ENCODE peak calls at places on chromosomes 7 and 10, in six cellular contexts. A, C, T, L, Y and W are unnamed samples.

GRCh38 chr10:47370878-47371277 is 13.2 kb downstream of the ZNF488 start:
- DNase-seq in Y (no peak), T (peak), C (peak), L (peak), A (no peak), W (no peak)

GRCh38 chr7:1059200-1060091 is 15.1 kb downstream of the GPR146 start:
- DNase-seq in A (no peak), L (no peak), C (peak), Y (no peak), T (peak), W (peak)

GRCh38 chr7:465710-466400 is 53.8 kb downstream of the PDGFA start:
- DNase-seq in T (no peak), Y (no peak), L (no peak), C (no peak), A (no peak), W (no peak)

GRCh38 chr7:105656922-105657521 is 75.7 kb upstream of the EFCAB10 start:
- DNase-seq in A (no peak), Y (no peak), L (peak), C (peak), T (no peak), W (peak)

GRCh38 chr7:29140873-29141468 is 5.4 kb downstream of the CPVL start:
- DNase-seq in C (no peak), L (peak), A (no peak), Y (no peak), T (no peak), W (peak)

GRCh38 chr10:23081891-23082290 is 13.5 kb upstream of the MSRB2 start:
- DNase-seq in C (no peak), L (no peak), T (peak), Y (no peak), A (no peak), W (peak)

GRCh38 chr7:141511370-141512335 is 39.6 kb upstream of the AGK start:
- DNase-seq in A (no peak), L (peak), Y (peak), T (no peak), C (peak), W (no peak)

GRCh38 chr7:40437498-40437897 is 302.7 kb downstream of the SUGCT start:
- DNase-seq in A (peak), L (no peak), C (no peak), T (peak), Y (no peak), W (peak)

GRCh38 chr7:128408709-128409434 is 910 bp downstream of the IMPDH1 start:
- DNase-seq in Y (no peak), C (no peak), L (peak), T (peak), A (no peak), W (peak)

GRCh38 chr10:93818086-93818485 is 60.4 kb downstream of the LGI1 start:
- DNase-seq in L (no peak), C (no peak), Y (no peak), A (no peak), T (no peak), W (no peak)

GRCh38 chr10:4767033-4767814 is 58.8 kb upstream of the AKR1E2 start:
- DNase-seq in C (no peak), T (peak), L (peak), Y (peak), A (peak), W (peak)

GRCh38 chr10:101089520-101090299 is 27.9 kb downstream of the KAZALD1 start:
- DNase-seq in A (no peak), T (no peak), C (no peak), Y (no peak), L (peak), W (no peak)

GRCh38 chr10:91745086-91745831 is 53.0 kb upstream of the TNKS2 start:
- DNase-seq in Y (no peak), T (no peak), A (peak), C (peak), L (no peak), W (peak)
- H3K4me3 ChIP-seq in Y (no peak), T (no peak), A (no peak), C (no peak), L (no peak), W (no peak)

DNA sequence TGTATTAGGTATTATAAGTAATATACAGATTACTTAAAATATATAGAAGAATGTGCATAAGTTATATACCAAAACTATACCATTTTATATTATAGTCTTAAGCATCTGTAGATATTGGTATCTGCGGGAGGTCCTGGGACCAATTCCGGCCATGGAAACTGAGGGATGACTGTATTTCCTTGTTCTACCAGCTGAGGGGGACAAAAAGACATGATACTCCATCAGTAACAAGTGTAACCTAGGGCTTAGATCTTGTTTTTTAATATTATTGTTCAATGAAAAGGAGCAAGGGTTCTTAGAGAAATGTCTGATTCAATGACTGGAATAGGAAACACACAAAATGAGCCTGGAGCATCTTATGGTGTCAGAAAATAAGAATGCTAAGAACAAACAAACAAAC is 752.5 kb downstream of the CCSER2 start:
- DNase-seq in C (no peak), Y (no peak), T (no peak), L (no peak), A (no peak), W (no peak)
- TF ChIP-seq CTCF in C (no peak), Y (no peak), T (no peak), L (no peak), A (no peak), W (no peak)

GRCh38 chr10:14131261-14131960 is 199.3 kb downstream of the FRMD4A start:
- DNase-seq in Y (no peak), L (no peak), A (no peak), C (no peak), T (no peak), W (no peak)
- H3K4me3 ChIP-seq in Y (no peak), L (no peak), A (no peak), C (no peak), T (no peak), W (no peak)

DNA sequence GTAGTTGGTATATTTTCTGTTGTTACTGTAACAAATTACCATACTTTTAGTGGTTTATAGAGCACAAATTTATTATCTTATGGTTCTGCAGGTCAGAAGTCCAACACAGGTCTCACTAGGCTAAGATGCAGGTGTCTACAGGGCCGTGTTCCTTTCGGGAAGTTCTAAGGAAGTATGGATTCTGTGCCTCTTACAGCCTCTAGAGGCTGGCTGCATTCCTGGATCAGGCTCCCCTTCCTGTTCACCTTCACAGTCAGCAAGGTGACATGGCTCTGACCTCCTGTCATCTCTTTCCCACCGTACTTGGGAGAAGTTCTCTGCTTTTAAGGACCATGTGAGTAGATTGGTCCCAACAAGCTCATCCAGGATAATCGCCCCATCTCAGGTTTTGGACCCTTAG is 37.3 kb downstream of the BMPR1A start:
- DNase-seq in L (peak), C (no peak), A (no peak), T (no peak), Y (no peak), W (no peak)
- TF ChIP-seq CTCF in L (no peak), C (no peak), A (no peak), T (no peak), Y (no peak), W (no peak)

DNA sequence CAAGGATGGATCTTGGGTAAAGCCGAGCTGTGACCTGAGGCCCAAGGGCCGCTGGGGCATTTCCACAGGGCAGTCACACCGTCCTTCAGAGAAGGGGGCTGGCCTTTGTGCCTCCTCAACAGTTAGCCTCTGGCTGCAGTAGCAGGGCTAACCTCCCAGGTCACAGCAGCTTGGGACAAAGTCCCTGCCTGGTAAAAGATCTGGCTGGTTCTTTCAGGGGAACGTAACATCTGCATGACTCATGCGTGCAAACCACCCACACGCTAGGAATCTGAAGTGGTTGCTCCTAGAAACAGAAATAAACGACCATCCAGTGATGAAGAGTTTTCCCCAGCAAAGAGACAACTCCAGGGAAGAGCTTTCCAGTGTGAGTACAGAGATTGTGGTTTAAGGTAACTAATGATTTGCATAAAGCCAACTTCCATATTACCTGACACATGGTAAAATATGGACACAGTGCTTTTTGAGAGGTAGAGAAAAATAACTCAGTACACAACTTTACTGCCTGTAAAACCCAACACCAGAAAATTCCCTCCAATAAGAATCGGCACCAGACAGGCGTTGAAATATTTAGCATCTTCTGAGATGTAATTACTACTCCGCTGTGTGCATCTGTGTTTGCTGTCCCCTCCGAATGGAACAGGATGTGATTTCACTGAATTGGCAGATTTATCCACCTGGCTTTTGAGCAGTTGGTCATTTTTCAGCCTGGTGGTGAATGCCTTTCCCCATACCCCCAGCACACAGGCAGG is 84.9 kb upstream of the ADRB1 start:
- DNase-seq in C (peak), T (peak), L (peak), A (peak), Y (peak), W (peak)
- H3K4me3 ChIP-seq in C (no peak), T (no peak), L (no peak), A (no peak), Y (no peak), W (no peak)

GRCh38 chr10:69884686-69885085 is 83.0 kb downstream of the COL13A1 start:
- DNase-seq in T (no peak), A (no peak), C (no peak), L (no peak), Y (no peak), W (no peak)

GRCh38 chr10:69888882-69889584 is 87.3 kb downstream of the COL13A1 start:
- DNase-seq in L (no peak), A (no peak), T (no peak), Y (no peak), C (no peak), W (no peak)

GRCh38 chr10:69883256-69883655 is 81.5 kb downstream of the COL13A1 start:
- DNase-seq in Y (no peak), T (no peak), C (peak), A (peak), L (peak), W (no peak)

GRCh38 chr10:69883680-69884375 is 82.1 kb downstream of the COL13A1 start:
- DNase-seq in C (no peak), L (no peak), Y (no peak), T (no peak), A (no peak), W (peak)

GRCh38 chr10:69885379-69886156 is 83.9 kb downstream of the COL13A1 start:
- DNase-seq in T (peak), Y (no peak), C (no peak), A (no peak), L (no peak), W (no peak)
- TF ChIP-seq CTCF in T (peak), Y (peak), C (peak), A (peak), L (peak), W (peak)

GRCh38 chr7:140242057-140243031 is 65.6 kb upstream of the KDM7A start:
- DNase-seq in A (no peak), L (peak), T (no peak), C (peak), Y (no peak), W (no peak)

GRCh38 chr7:140239653-140239935 is 62.8 kb upstream of the KDM7A start:
- DNase-seq in A (no peak), L (peak), Y (no peak), C (no peak), T (no peak), W (no peak)

GRCh38 chr7:140237390-140237789 is 60.6 kb upstream of the KDM7A start:
- DNase-seq in C (no peak), A (no peak), T (no peak), L (no peak), Y (no peak), W (no peak)

GRCh38 chr7:140236626-140237025 is 59.8 kb upstream of the KDM7A start:
- DNase-seq in C (no peak), L (no peak), Y (no peak), A (no peak), T (no peak), W (no peak)

DNA sequence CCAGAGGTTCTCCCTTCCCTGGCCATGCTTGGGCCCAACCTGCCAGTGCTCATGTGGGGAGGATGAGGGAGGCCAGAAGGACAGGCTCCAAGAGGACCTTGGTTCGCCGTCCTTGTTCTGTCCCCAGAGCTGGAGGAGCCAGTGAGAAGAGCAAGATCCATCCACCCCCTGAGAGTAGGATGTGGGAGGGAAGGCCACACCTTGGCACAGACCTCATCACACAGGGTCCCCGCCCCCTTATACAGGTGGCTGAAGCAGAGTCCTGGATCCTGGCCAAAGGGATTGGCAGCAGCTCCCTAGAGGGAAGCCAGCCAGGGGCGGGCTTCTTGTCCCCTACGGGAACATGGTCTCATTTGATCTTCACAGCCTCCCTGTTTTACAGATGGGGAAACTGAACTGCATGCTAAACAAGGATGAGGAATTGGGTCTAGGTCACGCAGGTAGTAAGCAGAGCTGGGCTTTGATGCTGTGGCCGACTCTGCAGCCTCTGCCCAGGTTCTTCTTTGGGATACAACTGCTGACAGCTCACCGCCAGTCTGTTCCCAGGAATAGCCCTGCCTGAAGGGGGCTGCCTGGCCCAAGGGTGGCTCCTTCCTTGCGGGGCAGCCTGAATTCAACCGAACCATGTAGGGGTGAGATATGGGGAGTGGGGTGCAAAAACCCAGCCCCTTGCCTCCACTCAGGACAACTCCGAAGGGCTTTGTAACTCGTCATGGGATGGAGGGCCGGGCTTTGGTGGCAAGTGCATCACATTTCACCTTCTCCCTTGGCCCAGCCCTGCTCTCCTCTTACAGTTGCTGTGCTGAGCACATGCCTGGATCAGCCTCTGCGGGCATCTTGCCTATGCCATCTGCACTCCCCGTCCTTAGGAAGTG is 62.2 kb upstream of the KDM7A start:
- DNase-seq in T (no peak), C (peak), L (peak), A (no peak), Y (no peak), W (no peak)
- H3K4me3 ChIP-seq in T (no peak), C (no peak), L (no peak), A (no peak), Y (no peak), W (no peak)

GRCh38 chr7:102432476-102433318 is 678 bp upstream of the ORAI2 start:
- DNase-seq in T (no peak), A (no peak), C (no peak), L (no peak), Y (no peak), W (no peak)
- TF ChIP-seq CTCF in T (no peak), A (no peak), C (no peak), L (no peak), Y (no peak), W (no peak)

GRCh38 chr7:74526780-74527179 is 73.1 kb downstream of the GTF2IRD1 start:
- DNase-seq in T (no peak), C (no peak), Y (no peak), A (no peak), L (peak), W (no peak)
- H3K4me3 ChIP-seq in T (no peak), C (no peak), Y (no peak), A (no peak), L (no peak), W (no peak)

GRCh38 chr10:78211476-78212110 is 177.9 kb downstream of the RPS24 start:
- DNase-seq in L (no peak), A (peak), Y (peak), T (peak), C (no peak), W (peak)
- TF ChIP-seq CTCF in L (peak), A (peak), Y (peak), T (peak), C (peak), W (peak)